ENCODE peak calls at places on chromosome 11, in seven cellular contexts. X, K, Y, O, W, U and R are unnamed samples. For H3K4me1, the result is how much of the 10 kb centered on the place peaks cover.

GRCh38 chr11:70314730-70315129 is 44.2 kb downstream of the PPFIA1 start:
- DNase-seq in X (no peak), K (no peak), O (no peak), W (no peak), U (no peak), Y (no peak), R (no peak)

GRCh38 chr11:69773626-69774353 is 1.4 kb downstream of the FGF4 start:
- DNase-seq in W (no peak), U (no peak), K (no peak), O (no peak), Y (no peak), X (no peak), R (no peak)

GRCh38 chr11:134554106-134554505 is 142.1 kb upstream of the B3GAT1 start:
- DNase-seq in K (no peak), Y (no peak), X (no peak), O (no peak), U (no peak), W (no peak), R (no peak)

GRCh38 chr11:122737951-122738693 is 82.6 kb downstream of the UBASH3B start:
- DNase-seq in W (peak), K (no peak), Y (no peak), U (no peak), O (no peak), X (no peak), R (no peak)

GRCh38 chr11:34181856-34182405 is 76.5 kb downstream of the NAT10 start:
- DNase-seq in W (no peak), X (no peak), K (no peak), U (no peak), Y (no peak), O (no peak), R (no peak)

GRCh38 chr11:121814962-121815361 is 301.1 kb downstream of the BLID start:
- DNase-seq in U (no peak), Y (peak), W (no peak), K (no peak), O (no peak), X (no peak), R (no peak)

GRCh38 chr11:134858783-134859480 is 446.9 kb upstream of the B3GAT1 start:
- DNase-seq in Y (no peak), U (no peak), W (no peak), K (no peak), O (peak), X (no peak), R (no peak)

GRCh38 chr11:80280737-80281136 is 839.9 kb upstream of the TENM4 start:
- DNase-seq in K (peak), Y (no peak), U (no peak), W (no peak), X (no peak), O (no peak), R (no peak)

GRCh38 chr11:19244084-19244483 is 3.3 kb upstream of the E2F8 start:
- DNase-seq in U (no peak), Y (no peak), X (no peak), O (peak), K (no peak), W (no peak), R (peak)

GRCh38 chr11:7592706-7593105 is 78.9 kb downstream of the PPFIBP2 start:
- DNase-seq in K (peak), W (no peak), Y (no peak), U (no peak), O (peak), X (peak), R (no peak)

GRCh38 chr11:109857637-109858036 is 235.6 kb upstream of the ZC3H12C start:
- DNase-seq in U (no peak), W (no peak), K (no peak), X (no peak), O (no peak), Y (no peak), R (no peak)

DNA sequence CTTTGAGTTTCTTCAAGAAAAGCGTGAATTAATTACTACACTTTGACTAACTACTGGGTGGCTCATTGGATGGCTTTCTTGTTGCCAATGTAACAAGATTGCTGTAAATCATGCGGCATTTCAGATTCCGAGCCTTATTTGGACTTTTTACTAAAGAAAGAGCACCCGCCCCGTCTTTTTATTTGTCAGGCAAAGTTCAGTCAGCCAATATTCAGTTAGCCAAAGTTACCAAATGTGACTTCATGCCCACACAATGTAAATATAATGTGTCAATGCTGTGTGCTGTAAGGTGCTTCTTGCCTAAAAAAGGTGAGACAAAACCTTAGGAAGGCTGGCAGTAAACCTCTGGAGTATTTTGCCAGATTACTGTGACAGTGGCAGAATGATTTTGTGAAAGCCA is 14.8 kb downstream of the FLI1 start:
- DNase-seq in K (no peak), U (no peak), O (no peak), W (no peak), X (no peak), Y (no peak), R (no peak)
- H3K4me1 ChIP-seq in K (half or more), U (half or more), O (under half), W (under half), X (under half), Y (under half), R (under half)

DNA sequence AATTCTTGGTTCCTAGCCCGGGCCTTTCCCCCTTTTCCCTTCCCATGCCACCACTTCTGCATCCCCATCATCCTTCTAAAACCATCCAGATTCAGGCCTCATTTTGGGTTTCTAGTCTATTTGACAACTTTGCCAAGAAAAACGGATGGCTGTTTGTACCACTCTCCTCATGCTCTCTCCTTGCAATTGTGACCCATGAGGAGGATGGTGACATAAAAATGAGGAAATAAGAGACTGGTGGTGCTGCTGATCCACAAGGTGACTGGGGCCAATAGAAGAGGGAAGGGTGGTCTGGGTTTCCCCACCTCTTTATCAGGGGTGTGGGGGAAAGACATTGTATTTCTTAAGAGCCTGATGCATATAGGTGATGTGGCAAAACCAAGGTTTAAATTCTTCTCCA is 1.0 kb downstream of the MS4A4A start:
- DNase-seq in K (no peak), Y (no peak), O (no peak), U (no peak), X (no peak), W (no peak), R (no peak)
- H3K4me3 ChIP-seq in K (peak), Y (no peak), O (no peak), U (no peak), X (peak), W (no peak), R (no peak)

GRCh38 chr11:75277211-75277805 is 36.7 kb downstream of the TPBGL start:
- DNase-seq in X (no peak), Y (no peak), K (no peak), W (no peak), O (peak), U (no peak), R (no peak)
- H3K4me1 ChIP-seq in X (under half), Y (under half), K (under half), W (under half), O (under half), U (under half), R (under half)

DNA sequence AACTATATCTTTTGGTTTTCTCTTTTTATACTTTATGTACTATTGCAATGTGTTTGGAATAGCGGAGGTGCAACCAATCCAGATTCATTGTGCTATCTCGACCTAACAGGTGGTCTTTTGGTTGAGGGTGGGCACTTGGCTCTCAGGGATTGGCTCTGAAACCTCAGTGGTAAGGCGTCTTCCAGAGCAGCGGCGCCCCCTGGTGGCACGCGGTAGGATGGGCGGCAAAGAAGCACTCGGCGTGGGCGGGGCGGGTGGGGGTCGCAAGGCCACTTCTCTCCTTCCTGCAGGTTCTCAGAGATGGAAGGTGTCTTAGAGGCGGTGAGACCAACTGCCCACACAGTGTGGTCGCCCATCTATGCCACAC is 19.2 kb upstream of the PLET1 start:
- DNase-seq in W (peak), X (peak), U (peak), K (peak), Y (peak), O (peak), R (peak)
- H3K4me3 ChIP-seq in W (peak), X (peak), U (peak), K (peak), Y (peak), O (peak), R (peak)

GRCh38 chr11:11396290-11397042 is 43.4 kb upstream of the CSNK2A3 start:
- DNase-seq in W (no peak), X (peak), Y (peak), O (no peak), U (no peak), K (no peak), R (no peak)
- H3K4me1 ChIP-seq in W (under half), X (under half), Y (under half), O (under half), U (under half), K (under half), R (under half)

GRCh38 chr11:62677709-62678108 is 1.2 kb downstream of the UBXN1 start:
- DNase-seq in K (no peak), Y (no peak), X (no peak), O (no peak), W (no peak), U (no peak), R (no peak)
- H3K4me3 ChIP-seq in K (peak), Y (peak), X (peak), O (no peak), W (peak), U (peak), R (no peak)